ENCODE peak calls at places on chromosomes 13 and 19, in four cellular contexts. H is HL-60, R is GM12878, E is K562. Z is an unnamed sample.

GRCh38 chr19:3508771-3509535 is 2.8 kb downstream of the FZR1 start:
- DNase-seq in H (no peak), R (no peak), E (no peak), Z (no peak)

GRCh38 chr13:65787087-65787486 is 1443.0 kb downstream of the PCDH9 start:
- DNase-seq in H (no peak), R (no peak), E (no peak), Z (no peak)

GRCh38 chr13:61761690-61762089 is 346.0 kb upstream of the PCDH20 start:
- DNase-seq in H (no peak), R (no peak), E (no peak), Z (no peak)

GRCh38 chr13:40152145-40152544 is 496.7 kb downstream of the COG6 start:
- DNase-seq in H (no peak), R (no peak), E (peak; percentile 6), Z (no peak)

GRCh38 chr19:35716985-35717664 is 678 bp upstream of the KMT2B start:
- DNase-seq in H (peak; percentile 89), R (peak; percentile 77), E (peak; percentile 97), Z (no peak)

GRCh38 chr13:113513761-113514160 is 23.2 kb upstream of the DCUN1D2 start:
- DNase-seq in H (no peak), R (no peak), E (no peak), Z (no peak)

GRCh38 chr19:35262101-35262761 is 6.5 kb upstream of the USF2 start:
- DNase-seq in H (no peak), R (no peak), E (no peak), Z (no peak)

GRCh38 chr19:29107831-29108230 is 105.1 kb downstream of the UQCRFS1 start:
- DNase-seq in H (no peak), R (no peak), E (no peak), Z (no peak)

GRCh38 chr19:31054430-31054829 is 294.8 kb downstream of the TSHZ3 start:
- DNase-seq in H (no peak), R (no peak), E (peak; percentile 30), Z (no peak)

GRCh38 chr19:4567584-4568071 is 8.1 kb upstream of the SEMA6B start:
- DNase-seq in H (no peak), R (no peak), E (peak; percentile 79), Z (no peak)

GRCh38 chr19:10353793-10354391 is 14.5 kb upstream of the ICAM3 start:
- DNase-seq in H (no peak), R (no peak), E (peak; percentile 85), Z (no peak)
- TF ChIP-seq SPI1 in H (no peak), R (no peak), E (no peak), Z (no peak)

DNA sequence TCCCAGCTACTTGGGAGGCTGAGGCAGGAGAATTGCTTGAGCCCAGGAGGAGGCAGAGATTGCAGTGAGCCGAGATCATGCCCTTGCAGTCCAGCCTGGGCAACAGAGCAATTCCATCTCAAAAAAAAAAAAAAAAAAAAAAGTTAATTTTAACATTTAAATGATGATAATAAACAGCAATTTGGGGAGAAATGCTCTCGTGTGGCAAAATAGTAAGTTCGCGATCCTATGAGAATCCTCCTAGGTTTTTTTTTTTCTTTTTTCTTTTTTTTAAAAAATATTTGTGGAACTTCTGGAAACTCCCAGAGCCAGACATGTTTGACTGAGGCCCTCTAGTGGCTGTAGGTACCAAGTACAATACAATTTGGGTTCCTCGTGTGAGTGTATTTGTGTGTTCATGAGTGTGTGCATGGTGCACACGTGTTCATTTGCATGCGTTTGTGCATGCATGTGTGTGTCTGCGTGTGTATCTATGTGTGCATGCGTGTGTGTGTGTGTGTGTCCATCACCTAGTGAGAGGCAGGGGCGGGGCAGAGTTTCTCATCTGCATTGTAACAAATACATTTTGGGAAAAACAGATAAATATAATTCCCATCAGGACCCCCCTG is 31.2 kb downstream of the TMPRSS9 start:
- DNase-seq in H (peak; percentile 61), R (peak; percentile 21), E (peak; percentile 55), Z (no peak)
- TF ChIP-seq SPI1 in H (no peak), R (no peak), E (no peak), Z (no peak)

GRCh38 chr19:10544753-10545251 is 1.1 kb downstream of the ATG4D start:
- DNase-seq in H (no peak), R (no peak), E (peak; percentile 25), Z (no peak)

GRCh38 chr19:10544242-10544752 is 593 bp downstream of the ATG4D start:
- DNase-seq in H (no peak), R (no peak), E (peak; percentile 58), Z (no peak)

GRCh38 chr19:10548746-10549276 is 5.1 kb downstream of the ATG4D start:
- DNase-seq in H (no peak), R (no peak), E (no peak), Z (no peak)

GRCh38 chr19:10549733-10550132 is 6.0 kb downstream of the ATG4D start:
- DNase-seq in H (no peak), R (no peak), E (no peak), Z (no peak)

DNA sequence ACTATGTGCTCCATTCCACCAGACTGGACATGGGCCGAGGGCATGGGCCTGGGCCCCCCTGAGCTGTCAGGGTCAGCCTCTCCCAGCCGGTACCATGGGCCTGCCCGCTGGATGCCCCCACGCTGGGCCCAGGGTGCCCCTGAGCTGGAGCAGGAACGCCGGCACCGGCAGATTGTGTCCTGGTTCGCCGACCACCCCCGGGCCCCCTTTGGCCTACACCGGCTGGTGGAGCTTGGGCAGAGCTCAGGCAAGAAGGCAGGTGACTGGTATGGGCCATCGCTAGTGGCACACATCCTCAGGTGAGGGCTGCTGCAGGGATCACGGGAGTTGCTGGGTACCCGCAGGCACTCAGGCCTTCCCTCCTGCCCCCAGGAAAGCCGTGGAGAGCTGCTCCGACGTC is 3.1 kb downstream of the ATG4D start:
- DNase-seq in H (no peak), R (no peak), E (no peak), Z (no peak)
- TF ChIP-seq SPI1 in H (no peak), R (no peak), E (no peak), Z (no peak)

GRCh38 chr13:48492123-48493075 is 40.5 kb downstream of the RCBTB2 start:
- DNase-seq in H (peak; percentile 70), R (peak; percentile 98), E (peak; percentile 26), Z (no peak)

GRCh38 chr13:48493076-48493765 is 39.7 kb downstream of the RCBTB2 start:
- DNase-seq in H (no peak), R (no peak), E (no peak), Z (no peak)

GRCh38 chr13:48490241-48490640 is 42.6 kb downstream of the RCBTB2 start:
- DNase-seq in H (no peak), R (no peak), E (no peak), Z (no peak)

GRCh38 chr13:48489666-48490065 is 43.2 kb downstream of the RCBTB2 start:
- DNase-seq in H (no peak), R (no peak), E (no peak), Z (no peak)

DNA sequence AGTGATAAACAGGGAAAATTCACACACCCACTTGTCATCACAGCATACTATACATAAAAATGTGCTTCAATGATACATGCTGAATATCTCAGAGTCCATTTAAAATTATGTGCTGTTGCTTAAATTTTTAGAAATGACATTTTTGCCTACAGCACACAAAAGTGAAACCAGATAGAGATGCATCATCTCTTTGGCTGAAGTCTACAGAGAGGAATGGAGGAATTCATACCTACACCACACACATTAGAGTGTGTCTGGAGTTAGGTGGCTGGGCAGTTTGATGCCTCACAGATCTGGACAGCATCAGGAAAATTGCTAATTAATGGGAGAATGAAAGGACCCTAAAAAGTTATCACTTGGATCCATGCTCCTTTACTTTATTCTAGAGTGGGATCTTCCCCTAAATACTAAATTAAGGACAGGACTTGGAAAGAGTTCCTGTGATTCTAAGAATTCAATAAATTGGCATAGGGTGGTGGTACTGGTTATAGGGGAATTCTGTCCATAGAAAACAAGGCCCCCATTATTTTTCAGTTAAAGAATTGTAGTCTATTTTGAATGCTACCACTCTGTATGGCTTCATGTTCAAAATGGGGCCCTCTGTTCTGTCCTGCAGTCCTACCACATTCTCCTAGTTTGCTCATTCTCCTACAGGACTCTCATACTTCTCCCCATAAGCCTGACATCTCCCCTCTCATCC is 41.3 kb downstream of the RCBTB2 start:
- DNase-seq in H (no peak), R (no peak), E (no peak), Z (no peak)
- TF ChIP-seq SPI1 in H (no peak), R (no peak), E (no peak), Z (no peak)

DNA sequence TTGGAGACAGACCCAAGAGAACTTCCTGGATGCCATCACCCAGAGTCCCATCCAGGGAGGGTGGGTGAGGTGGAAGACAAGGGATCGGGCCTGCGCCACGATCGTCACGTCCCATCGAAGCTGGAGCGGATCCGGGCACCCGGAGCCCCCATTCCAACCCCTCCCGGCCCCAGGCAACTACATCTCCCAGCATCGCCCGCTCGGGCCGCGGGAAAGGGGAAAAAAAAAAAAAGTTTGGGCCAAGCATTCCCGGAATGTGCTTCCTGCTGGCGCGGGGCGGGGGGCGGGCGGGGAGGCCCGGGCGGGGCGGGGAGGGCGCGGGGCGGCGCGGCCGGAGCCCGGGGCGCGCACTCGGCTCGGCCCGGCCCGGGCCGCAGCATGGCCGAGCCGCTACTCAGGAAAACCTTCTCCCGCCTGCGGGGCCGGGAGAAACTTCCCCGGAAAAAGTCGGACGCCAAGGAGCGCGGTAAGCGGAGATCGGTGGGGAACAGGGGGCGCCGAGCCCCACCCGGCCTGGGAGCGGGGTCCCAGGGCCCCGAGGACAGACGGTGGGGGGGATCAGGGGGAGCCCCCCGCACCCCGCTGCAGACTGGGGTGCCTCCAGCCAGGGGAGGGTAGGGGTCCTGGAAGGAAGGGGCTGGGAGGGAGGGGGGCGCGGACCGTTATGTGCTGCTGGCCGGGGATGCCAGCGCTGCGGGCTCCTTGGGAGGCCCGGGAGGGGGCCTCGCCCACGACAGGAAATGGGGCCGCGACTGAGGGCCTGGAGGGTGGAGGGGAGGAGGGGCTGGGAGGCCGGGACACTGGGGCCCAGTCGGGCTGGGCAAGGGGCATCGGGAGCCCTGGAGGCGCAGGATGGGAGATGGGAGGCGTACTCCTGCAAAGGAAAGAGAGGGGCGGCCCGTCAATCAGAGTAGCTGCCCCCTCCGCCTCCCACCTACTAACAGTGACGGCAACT is at the start of gene SYDE1:
- DNase-seq in H (no peak), R (no peak), E (no peak), Z (no peak)
- TF ChIP-seq SPI1 in H (no peak), R (no peak), E (no peak), Z (no peak)

GRCh38 chr13:74301200-74302063 is 167.2 kb upstream of the KLF12 start:
- DNase-seq in H (no peak), R (no peak), E (no peak), Z (no peak)

GRCh38 chr13:74305876-74306275 is 171.7 kb upstream of the KLF12 start:
- DNase-seq in H (no peak), R (no peak), E (no peak), Z (no peak)

GRCh38 chr13:74306496-74306895 is 172.3 kb upstream of the KLF12 start:
- DNase-seq in H (no peak), R (no peak), E (no peak), Z (no peak)
- TF ChIP-seq SPI1 in H (no peak), R (no peak), E (no peak), Z (no peak)

DNA sequence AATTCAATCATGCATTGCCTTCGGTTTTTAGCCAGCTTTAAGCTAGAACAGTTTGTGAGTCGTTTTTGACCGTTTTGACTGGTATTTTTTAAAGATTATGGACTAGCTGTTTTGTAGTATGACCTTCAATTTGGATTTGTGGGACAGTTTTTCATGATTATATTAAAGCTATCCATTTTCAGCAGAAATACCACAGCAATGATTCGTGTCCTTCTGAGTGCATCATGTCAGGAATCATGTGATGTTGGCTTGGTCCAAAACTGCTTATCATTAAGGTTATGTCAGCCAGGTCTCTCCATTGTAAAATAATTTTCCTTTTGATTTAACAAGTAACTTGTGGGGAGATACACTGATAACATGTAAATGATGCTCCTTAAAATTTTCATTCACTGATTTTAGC is 228.9 kb downstream of the POSTN start:
- DNase-seq in H (no peak), R (no peak), E (no peak), Z (no peak)
- TF ChIP-seq SPI1 in H (no peak), R (no peak), E (no peak), Z (no peak)